ENCODE peak calls at places on chromosomes 6 and 20, in four cellular contexts. Q is neural progenitor cell; Z is WTC11; G is CD8-positive, alpha-beta memory T cell. O is an unnamed sample.

GRCh38 chr6:60643870-60644269 is 1642.2 kb downstream of the KHDRBS2 start:
- DNase-seq in Q (peak), Z (no peak), G (no peak), O (no peak)

GRCh38 chr6:15285682-15286294 is 39.9 kb downstream of the JARID2 start:
- DNase-seq in Q (no peak), Z (no peak), G (no peak), O (no peak)

GRCh38 chr6:137390264-137390787 is 103.9 kb downstream of the OLIG3 start:
- DNase-seq in Q (peak), Z (no peak), G (no peak), O (no peak)

GRCh38 chr6:166402582-166403277 is 20.0 kb upstream of the MPC1 start:
- DNase-seq in Q (no peak), Z (no peak), G (no peak), O (no peak)

GRCh38 chr6:13013681-13014550 is 297.3 kb downstream of the PHACTR1 start:
- DNase-seq in Q (peak), Z (peak), G (no peak), O (peak)

GRCh38 chr20:53755733-53756523 is 162.3 kb upstream of the ZNF217 start:
- DNase-seq in Q (no peak), Z (no peak), G (no peak), O (no peak)

GRCh38 chr6:31874836-31875572 is 3.8 kb downstream of the SLC44A4 start:
- DNase-seq in Q (no peak), Z (no peak), G (no peak), O (no peak)

GRCh38 chr6:162907876-162908481 is 180.2 kb downstream of the PACRG start:
- DNase-seq in Q (peak), Z (no peak), G (no peak), O (peak)

GRCh38 chr20:1377984-1378742 is 14.7 kb downstream of the FKBP1A start:
- DNase-seq in Q (no peak), Z (no peak), G (no peak), O (no peak)

GRCh38 chr20:1255675-1256074 is 10.4 kb upstream of the SNPH start:
- DNase-seq in Q (no peak), Z (no peak), G (no peak), O (no peak)

GRCh38 chr6:90343581-90343980 is 46.9 kb upstream of the BACH2 start:
- DNase-seq in Q (no peak), Z (no peak), G (no peak), O (peak)

GRCh38 chr20:13119583-13119982 is 101.5 kb upstream of the ISM1 start:
- DNase-seq in Q (peak), Z (peak), G (peak), O (peak)